ENCODE peak calls at places on chromosomes 16 and 17, in four cellular contexts. One of them, this sample, is unnamed.

GRCh38 chr17:31778538-31778937 is 80.5 kb downstream of the COPRS start:
- DNase-seq in heart left ventricle: peak; percentile 41
- DNase-seq in K562: no peak
- DNase-seq in PC-3: no peak
- DNase-seq in this sample: no peak

GRCh38 chr17:80619535-80620235 is 75.0 kb downstream of the RPTOR start:
- DNase-seq in PC-3: peak; percentile 89
- DNase-seq in K562: no peak
- DNase-seq in heart left ventricle: no peak
- DNase-seq in this sample: no peak

GRCh38 chr16:17544785-17545184 is 74.0 kb upstream of the XYLT1 start:
- DNase-seq in K562: peak; percentile 66
- DNase-seq in heart left ventricle: no peak
- DNase-seq in PC-3: no peak
- DNase-seq in this sample: no peak

GRCh38 chr16:1790261-1790610 is 3.3 kb downstream of the IGFALS start:
- DNase-seq in PC-3: no peak
- DNase-seq in K562: no peak
- DNase-seq in heart left ventricle: no peak
- DNase-seq in this sample: no peak

GRCh38 chr16:694863-695354 is 4.7 kb upstream of the WDR24 start:
- DNase-seq in PC-3: no peak
- DNase-seq in K562: peak; percentile 90
- DNase-seq in heart left ventricle: no peak
- DNase-seq in this sample: no peak

GRCh38 chr17:77769215-77769614 is 189.3 kb upstream of the TNRC6C start:
- DNase-seq in K562: no peak
- DNase-seq in PC-3: peak; percentile 26
- DNase-seq in heart left ventricle: no peak
- DNase-seq in this sample: no peak

GRCh38 chr16:24978370-24978914 is 36.7 kb downstream of the ARHGAP17 start:
- DNase-seq in heart left ventricle: no peak
- DNase-seq in PC-3: no peak
- DNase-seq in K562: no peak
- DNase-seq in this sample: no peak

GRCh38 chr17:81241203-81241602 is 2.1 kb downstream of the NDUFAF8 start:
- DNase-seq in PC-3: no peak
- DNase-seq in K562: no peak
- DNase-seq in heart left ventricle: no peak
- DNase-seq in this sample: no peak

GRCh38 chr16:1188781-1189189 is 35.9 kb downstream of the CACNA1H start:
- DNase-seq in heart left ventricle: peak; percentile 49
- DNase-seq in K562: peak; percentile 85
- DNase-seq in PC-3: peak; percentile 35
- DNase-seq in this sample: peak; percentile 45

GRCh38 chr17:40307001-40307690 is 1.8 kb upstream of the RARA start:
- DNase-seq in PC-3: no peak
- DNase-seq in K562: peak; percentile 45
- DNase-seq in heart left ventricle: no peak
- DNase-seq in this sample: no peak

GRCh38 chr17:43151880-43152456 is 19.0 kb upstream of the NBR1 start:
- DNase-seq in K562: no peak
- DNase-seq in heart left ventricle: no peak
- DNase-seq in PC-3: no peak
- DNase-seq in this sample: no peak

GRCh38 chr16:88600539-88600896 is 30.3 kb downstream of the ZC3H18 start:
- DNase-seq in heart left ventricle: no peak
- DNase-seq in PC-3: no peak
- DNase-seq in K562: no peak
- DNase-seq in this sample: no peak

GRCh38 chr17:12457493-12457892 is 208.2 kb upstream of the MYOCD start:
- DNase-seq in K562: no peak
- DNase-seq in PC-3: no peak
- DNase-seq in heart left ventricle: no peak
- DNase-seq in this sample: no peak

GRCh38 chr17:30920683-30921543 is 832 bp upstream of the ADAP2 start:
- DNase-seq in heart left ventricle: no peak
- DNase-seq in K562: no peak
- DNase-seq in PC-3: no peak
- DNase-seq in this sample: no peak

GRCh38 chr17:4269915-4270314 is 6.1 kb upstream of the ANKFY1 start:
- DNase-seq in PC-3: no peak
- DNase-seq in heart left ventricle: no peak
- DNase-seq in K562: no peak
- DNase-seq in this sample: no peak

GRCh38 chr16:77905356-77905920 is 116.9 kb upstream of the CLEC3A start:
- DNase-seq in PC-3: no peak
- DNase-seq in K562: no peak
- DNase-seq in heart left ventricle: no peak
- DNase-seq in this sample: no peak

GRCh38 chr16:51474414-51475091 is 323.5 kb upstream of the SALL1 start:
- DNase-seq in PC-3: no peak
- DNase-seq in heart left ventricle: no peak
- DNase-seq in K562: no peak
- DNase-seq in this sample: no peak

GRCh38 chr17:72640415-72641165 is 451.9 kb downstream of the SLC39A11 start:
- DNase-seq in heart left ventricle: no peak
- DNase-seq in K562: no peak
- DNase-seq in PC-3: peak; percentile 70
- DNase-seq in this sample: no peak

GRCh38 chr17:79417589-79417988 is 193.3 kb downstream of the RBFOX3 start:
- DNase-seq in K562: no peak
- DNase-seq in heart left ventricle: no peak
- DNase-seq in PC-3: no peak
- DNase-seq in this sample: no peak

GRCh38 chr17:2405247-2405926 is 4.5 kb upstream of the MNT start:
- DNase-seq in heart left ventricle: no peak
- DNase-seq in PC-3: peak; percentile 87
- DNase-seq in K562: no peak
- DNase-seq in this sample: no peak

GRCh38 chr16:83143788-83144187 is 517.0 kb downstream of the CDH13 start:
- DNase-seq in heart left ventricle: no peak
- DNase-seq in PC-3: no peak
- DNase-seq in K562: no peak
- DNase-seq in this sample: no peak

GRCh38 chr17:71114911-71115668 is 945.8 kb downstream of the KCNJ2 start:
- DNase-seq in PC-3: no peak
- DNase-seq in heart left ventricle: no peak
- DNase-seq in K562: no peak
- DNase-seq in this sample: no peak

GRCh38 chr16:50821586-50821985 is 79.7 kb downstream of the CYLD start:
- DNase-seq in PC-3: peak; percentile 66
- DNase-seq in K562: no peak
- DNase-seq in heart left ventricle: no peak
- DNase-seq in this sample: no peak

GRCh38 chr16:86403541-86404163 is 106.7 kb upstream of the FOXF1 start:
- DNase-seq in K562: no peak
- DNase-seq in PC-3: no peak
- DNase-seq in heart left ventricle: no peak
- DNase-seq in this sample: no peak
- H3K27me3 ChIP-seq in K562: peaks cover 13% of the 10 kb centered on the region
- H3K27me3 ChIP-seq in PC-3: peaks cover 36% of the 10 kb centered on the region
- H3K27me3 ChIP-seq in heart left ventricle: peaks cover 14% of the 10 kb centered on the region
- H3K27me3 ChIP-seq in this sample: peaks cover 58% of the 10 kb centered on the region

GRCh38 chr16:4314532-4315184 is 1.2 kb upstream of the GLIS2 start:
- DNase-seq in heart left ventricle: no peak
- DNase-seq in K562: no peak
- DNase-seq in PC-3: peak; percentile 39
- DNase-seq in this sample: no peak
- TF ChIP-seq CTCF in heart left ventricle: no peak
- TF ChIP-seq CTCF in K562: no peak
- TF ChIP-seq CTCF in PC-3: no peak
- TF ChIP-seq CTCF in this sample: peak; percentile 5

DNA sequence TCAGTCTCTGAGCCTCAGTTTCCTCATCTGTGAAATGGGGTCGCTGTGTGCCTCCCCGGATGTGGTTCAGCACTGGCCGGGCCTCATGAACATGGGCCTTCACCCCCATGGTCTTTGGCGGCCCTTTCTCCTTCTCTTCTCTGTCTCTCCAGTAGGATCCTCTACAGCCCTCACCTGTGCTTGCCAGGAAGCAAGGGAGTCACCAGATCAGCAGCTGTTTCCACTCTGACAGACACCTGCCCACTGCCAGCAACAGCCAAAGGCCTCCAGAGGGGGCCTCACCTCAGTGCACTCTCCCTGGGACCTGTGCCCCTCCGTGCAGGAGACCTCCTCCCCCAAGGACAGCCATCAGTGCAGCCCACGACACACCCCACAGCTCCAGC is 89.4 kb downstream of the C16orf78 start:
- DNase-seq in heart left ventricle: peak; percentile 9
- DNase-seq in K562: no peak
- DNase-seq in PC-3: no peak
- DNase-seq in this sample: no peak
- H3K27me3 ChIP-seq in heart left ventricle: peaks cover 8% of the 10 kb centered on the region
- H3K27me3 ChIP-seq in K562: peaks cover 6% of the 10 kb centered on the region
- H3K27me3 ChIP-seq in PC-3: peaks cover 3% of the 10 kb centered on the region
- H3K27me3 ChIP-seq in this sample: no peaks in the 10 kb centered on the region

GRCh38 chr16:67277294-67277998 is 1.9 kb upstream of the PLEKHG4 start:
- DNase-seq in PC-3: peak; percentile 91
- DNase-seq in K562: peak; percentile 36
- DNase-seq in heart left ventricle: no peak
- DNase-seq in this sample: no peak

GRCh38 chr16:67280090-67281015 is 1.0 kb downstream of the PLEKHG4 start:
- DNase-seq in heart left ventricle: no peak
- DNase-seq in PC-3: no peak
- DNase-seq in K562: no peak
- DNase-seq in this sample: no peak

GRCh38 chr16:67278773-67279295 is 498 bp upstream of the PLEKHG4 start:
- DNase-seq in K562: peak; percentile 94
- DNase-seq in PC-3: no peak
- DNase-seq in heart left ventricle: no peak
- DNase-seq in this sample: no peak

GRCh38 chr16:67279296-67280089 is at the start of gene PLEKHG4:
- DNase-seq in heart left ventricle: peak; percentile 76
- DNase-seq in PC-3: peak; percentile 74
- DNase-seq in K562: no peak
- DNase-seq in this sample: peak; percentile 53

DNA sequence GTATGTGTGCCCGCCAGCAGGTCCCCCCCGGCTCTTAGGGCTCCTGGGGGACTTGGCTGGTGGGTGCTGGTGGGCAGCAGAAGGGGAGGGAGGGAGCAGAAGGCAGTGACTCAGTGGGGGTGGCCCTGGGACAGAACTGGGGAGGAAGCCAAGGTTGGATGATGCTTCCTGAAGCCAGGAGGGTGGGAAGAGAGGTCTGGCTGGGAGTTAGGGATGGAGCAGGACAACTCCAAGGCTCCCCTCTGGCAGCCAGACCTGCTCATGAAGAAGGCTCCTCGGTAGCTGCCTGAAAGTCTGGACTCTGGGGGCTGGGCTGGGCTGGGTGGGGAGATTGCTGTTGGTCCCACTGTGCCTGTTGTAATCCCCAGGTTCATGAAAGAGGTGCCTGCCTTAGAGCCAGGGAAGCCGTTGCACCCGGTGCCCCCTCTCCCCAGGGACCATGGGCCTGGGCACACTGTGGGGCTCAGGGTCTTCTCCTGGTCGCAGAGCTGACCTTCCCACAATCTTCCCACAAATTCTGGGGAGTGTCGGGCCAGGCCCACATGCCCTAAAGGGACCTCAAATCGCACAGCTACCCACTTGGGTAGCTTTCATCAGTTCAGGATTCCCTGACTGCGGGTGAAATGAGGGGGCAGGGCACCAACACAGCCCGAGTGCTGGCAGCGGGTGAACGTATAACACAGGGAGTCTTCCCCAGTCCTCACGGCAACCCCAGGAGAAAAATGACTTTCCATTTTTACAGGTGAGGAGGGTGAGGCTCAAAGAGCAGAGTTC is 1.1 kb upstream of the PLEKHG4 start:
- DNase-seq in heart left ventricle: no peak
- DNase-seq in K562: no peak
- DNase-seq in PC-3: peak; percentile 72
- DNase-seq in this sample: no peak
- TF ChIP-seq CTCF in heart left ventricle: no peak
- TF ChIP-seq CTCF in K562: no peak
- TF ChIP-seq CTCF in PC-3: no peak
- TF ChIP-seq CTCF in this sample: no peak

This sample was measured in heart right ventricle.